ENCODE peak calls at places on chromosomes 5 and 9, in five cellular contexts. H is AG04450; X is small intestine; S is neuronal stem cell; O is CD4-positive, alpha-beta memory T cell. I is an unnamed sample.

GRCh38 chr5:81755320-81755719 is 4.4 kb upstream of the SSBP2 start:
- DNase-seq in H (peak; percentile 56), X (peak; percentile 51), S (no peak), O (no peak), I (peak; percentile 70)

GRCh38 chr9:24071736-24072135 is 245.7 kb upstream of the ELAVL2 start:
- DNase-seq in O (no peak), H (no peak), S (no peak), X (no peak), I (no peak)

GRCh38 chr5:60540855-60541805 is 158.8 kb downstream of the DEPDC1B start:
- DNase-seq in O (no peak), X (no peak), S (no peak), H (no peak), I (no peak)

GRCh38 chr5:127410906-127411780 is 106.3 kb upstream of the PRRC1 start:
- DNase-seq in H (no peak), X (no peak), S (no peak), O (no peak), I (no peak)

GRCh38 chr9:36148652-36149051 is 12.1 kb downstream of the GLIPR2 start:
- DNase-seq in H (peak; percentile 92), O (peak; percentile 61), X (peak; percentile 58), S (no peak), I (peak; percentile 64)

GRCh38 chr5:44952376-44952775 is 143.6 kb downstream of the MRPS30 start:
- DNase-seq in S (no peak), X (peak; percentile 5), H (no peak), O (no peak), I (no peak)

GRCh38 chr5:40401281-40401680 is 278.4 kb upstream of the PTGER4 start:
- DNase-seq in S (no peak), O (no peak), X (no peak), H (no peak), I (no peak)

GRCh38 chr5:132224721-132225120 is 2.9 kb downstream of the P4HA2 start:
- DNase-seq in H (no peak), O (no peak), S (no peak), X (no peak), I (peak; percentile 81)

GRCh38 chr5:30928966-30929365 is 264.5 kb upstream of the CDH6 start:
- DNase-seq in H (no peak), S (no peak), X (no peak), O (no peak), I (no peak)

GRCh38 chr5:105952875-105953274 is 1717.9 kb downstream of the EFNA5 start:
- DNase-seq in S (no peak), O (no peak), X (no peak), H (no peak), I (no peak)

GRCh38 chr9:133647765-133648469 is 11.8 kb downstream of the DBH start:
- DNase-seq in S (no peak), O (no peak), H (no peak), X (no peak), I (peak; percentile 73)

GRCh38 chr5:102754499-102755424 is at the start of gene PAM:
- DNase-seq in O (peak; percentile 74), S (peak; percentile 65), H (no peak), X (peak; percentile 64), I (peak; percentile 83)

GRCh38 chr5:4737868-4738267 is 402.3 kb upstream of the ADAMTS16 start:
- DNase-seq in O (no peak), X (no peak), S (no peak), H (no peak), I (no peak)

GRCh38 chr9:2764371-2764770 is 47.1 kb downstream of the KCNV2 start:
- DNase-seq in S (no peak), X (peak; percentile 8), O (peak; percentile 24), H (no peak), I (no peak)

GRCh38 chr9:105359899-105360298 is 87.9 kb upstream of the FSD1L start:
- DNase-seq in S (no peak), X (no peak), H (peak; percentile 6), O (no peak), I (no peak)

GRCh38 chr5:137075163-137075970 is 423.8 kb downstream of the SPOCK1 start:
- DNase-seq in H (no peak), X (peak; percentile 63), O (no peak), S (peak; percentile 39), I (peak; percentile 77)

GRCh38 chr5:7047862-7048261 is 334.6 kb downstream of the TENT4A start:
- DNase-seq in X (peak; percentile 46), S (no peak), H (no peak), O (no peak), I (no peak)

GRCh38 chr9:107693620-107694326 is 204.2 kb upstream of the KLF4 start:
- DNase-seq in H (no peak), O (no peak), X (no peak), S (no peak), I (no peak)

GRCh38 chr9:70021026-70021571 is 22.5 kb upstream of the MAMDC2 start:
- DNase-seq in S (no peak), O (no peak), H (peak; percentile 79), X (no peak), I (no peak)

GRCh38 chr5:177995691-177996595 is at the start of gene PROP1:
- DNase-seq in S (no peak), X (no peak), H (no peak), O (no peak), I (peak; percentile 32)

GRCh38 chr5:40547994-40548575 is 131.6 kb upstream of the PTGER4 start:
- DNase-seq in S (no peak), X (peak; percentile 58), H (no peak), O (no peak), I (no peak)

GRCh38 chr5:181189363-181189961 is 15.5 kb downstream of the TRIM7 start:
- DNase-seq in S (no peak), X (peak; percentile 39), O (peak; percentile 73), H (no peak), I (peak; percentile 91)

GRCh38 chr9:115985657-115986056 is 167.9 kb upstream of the PAPPA start:
- DNase-seq in S (no peak), X (no peak), O (no peak), H (no peak), I (no peak)

DNA sequence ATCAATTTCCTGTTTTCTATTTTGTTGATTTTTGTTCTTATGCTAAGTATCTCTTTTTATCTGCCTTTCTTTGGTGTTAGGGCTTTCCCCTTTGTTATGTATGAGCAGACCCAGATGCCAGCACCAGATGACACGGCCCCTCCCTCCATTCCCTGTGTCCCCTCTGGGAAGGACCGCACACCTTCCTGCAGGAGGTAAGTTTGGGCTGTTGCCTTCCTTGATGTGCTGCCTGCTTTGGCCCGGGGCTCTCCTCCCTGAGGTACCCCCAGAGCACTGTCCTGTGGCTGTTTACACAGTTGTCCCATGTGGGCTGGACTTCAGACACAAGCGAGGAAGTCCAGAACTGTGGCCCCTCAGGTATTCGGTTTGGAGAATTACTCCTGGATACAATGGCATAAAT is 343.8 kb upstream of the IRX1 start:
- DNase-seq in H (no peak), O (no peak), X (no peak), S (no peak), I (no peak)
- H3K27me3 ChIP-seq in H (no peaks in the 10 kb centered on the region), O (no peaks in the 10 kb centered on the region), X (no peaks in the 10 kb centered on the region), S (no peaks in the 10 kb centered on the region), I (no peaks in the 10 kb centered on the region)

GRCh38 chr5:135492319-135492626 is 40.1 kb upstream of the TIFAB start:
- DNase-seq in S (no peak), X (no peak), H (no peak), O (no peak), I (peak; percentile 76)
- H3K27me3 ChIP-seq in S (peaks cover 57% of the 10 kb centered on the region), X (peaks cover 25% of the 10 kb centered on the region), H (peaks cover 11% of the 10 kb centered on the region), O (peaks cover 10% of the 10 kb centered on the region), I (no peaks in the 10 kb centered on the region)

DNA sequence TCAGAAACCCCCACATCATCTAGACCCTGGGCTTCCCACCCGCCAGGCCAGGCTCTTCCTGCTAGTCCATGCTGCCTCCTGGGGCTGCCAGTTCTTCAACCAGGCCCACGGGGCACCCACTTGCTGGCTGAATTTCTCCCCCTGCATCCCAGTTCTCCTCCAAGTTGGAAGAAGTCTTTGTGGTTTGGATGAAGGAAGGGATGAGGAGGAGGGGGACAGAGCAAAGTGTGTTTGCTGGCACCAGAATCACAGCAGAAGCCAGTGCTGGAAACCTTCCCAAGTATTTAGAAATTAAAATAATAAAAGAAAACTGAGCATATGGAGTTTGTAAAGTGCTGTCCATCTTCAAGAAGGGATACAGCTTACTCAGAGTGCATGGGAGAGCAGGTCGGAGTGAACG is 19.4 kb upstream of the UNC5A start:
- DNase-seq in O (no peak), H (no peak), S (no peak), X (no peak), I (no peak)
- H3K27me3 ChIP-seq in O (peaks cover 4% of the 10 kb centered on the region), H (peaks cover 74% of the 10 kb centered on the region), S (no peaks in the 10 kb centered on the region), X (peaks cover 19% of the 10 kb centered on the region), I (no peaks in the 10 kb centered on the region)

GRCh38 chr9:130662099-130662926 is 2.1 kb upstream of the PRDM12 start:
- DNase-seq in S (no peak), H (no peak), O (no peak), X (no peak), I (no peak)

GRCh38 chr9:130662927-130663257 is 1.5 kb upstream of the PRDM12 start:
- DNase-seq in O (no peak), X (no peak), S (no peak), H (no peak), I (no peak)

GRCh38 chr9:130664191-130665028 is at the start of gene PRDM12:
- DNase-seq in X (no peak), S (peak; percentile 17), O (no peak), H (no peak), I (peak; percentile 79)

GRCh38 chr9:130665029-130665430 is 636 bp downstream of the PRDM12 start:
- DNase-seq in X (no peak), S (peak; percentile 20), H (no peak), O (no peak), I (no peak)

GRCh38 chr9:130663258-130664171 is 879 bp upstream of the PRDM12 start:
- DNase-seq in O (no peak), H (no peak), X (no peak), S (no peak), I (peak; percentile 84)
- H3K27me3 ChIP-seq in O (peaks cover 29% of the 10 kb centered on the region), H (peaks cover 96% of the 10 kb centered on the region), X (peaks cover 72% of the 10 kb centered on the region), S (peaks cover 99% of the 10 kb centered on the region), I (peaks cover 85% of the 10 kb centered on the region)

GRCh38 chr9:137114220-137114612 is 317 bp downstream of the DPP7 start:
- DNase-seq in S (no peak), H (no peak), X (no peak), O (no peak), I (no peak)
- H3K27me3 ChIP-seq in S (peaks cover 34% of the 10 kb centered on the region), H (no peaks in the 10 kb centered on the region), X (no peaks in the 10 kb centered on the region), O (no peaks in the 10 kb centered on the region), I (no peaks in the 10 kb centered on the region)

GRCh38 chr5:37840036-37840909 is at the start of gene GDNF:
- DNase-seq in O (no peak), X (no peak), H (peak; percentile 67), S (no peak), I (no peak)

GRCh38 chr5:37839441-37840035 is 303 bp downstream of the GDNF start:
- DNase-seq in S (no peak), X (no peak), H (no peak), O (no peak), I (peak; percentile 80)

GRCh38 chr5:37841223-37841622 is 1.4 kb upstream of the GDNF start:
- DNase-seq in S (no peak), X (no peak), H (no peak), O (no peak), I (no peak)

GRCh38 chr5:37844004-37844403 is 4.2 kb upstream of the GDNF start:
- DNase-seq in O (no peak), H (no peak), X (no peak), S (no peak), I (no peak)

DNA sequence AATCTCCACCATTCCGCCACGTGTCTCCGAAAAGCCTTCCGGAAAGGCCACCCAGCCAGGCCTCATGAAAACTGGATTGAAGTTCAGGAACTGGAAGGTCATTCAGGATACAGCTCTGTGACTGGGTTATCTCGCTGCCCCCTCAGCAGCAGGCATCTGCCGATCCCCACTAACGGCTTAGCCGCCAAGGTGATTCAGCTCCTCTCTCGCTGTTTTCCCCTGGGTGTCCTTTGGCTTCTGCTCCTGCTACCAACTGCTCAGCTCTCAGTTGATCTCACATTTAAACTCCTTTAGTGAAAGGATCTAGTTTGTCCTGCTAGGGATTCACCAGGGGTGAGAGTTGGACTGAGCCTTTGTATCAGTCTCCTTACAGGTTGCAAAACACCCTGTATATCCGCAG is 2.2 kb upstream of the GDNF start:
- DNase-seq in O (no peak), H (no peak), S (no peak), X (no peak), I (no peak)
- H3K27me3 ChIP-seq in O (peaks cover 39% of the 10 kb centered on the region), H (peaks cover 3% of the 10 kb centered on the region), S (peaks cover 48% of the 10 kb centered on the region), X (peaks cover 28% of the 10 kb centered on the region), I (peaks cover 8% of the 10 kb centered on the region)